ENCODE peak calls at places on chromosome 9, in four cellular contexts. N, Z, P and V are unnamed samples. For H3K27me3, the result is how much of the 10 kb centered on the place peaks cover.

GRCh38 chr9:36191290-36191645 is 547 bp downstream of the CLTA start:
- DNase-seq in N (no peak), Z (peak), P (peak), V (no peak)

GRCh38 chr9:77158772-77159513 is 18.4 kb upstream of the VPS13A start:
- DNase-seq in N (no peak), Z (no peak), P (no peak), V (no peak)

GRCh38 chr9:31916591-31917223 is 467.7 kb upstream of the ACO1 start:
- DNase-seq in N (no peak), Z (no peak), P (no peak), V (no peak)

GRCh38 chr9:132801659-132802058 is 76.4 kb downstream of the AK8 start:
- DNase-seq in N (no peak), Z (no peak), P (no peak), V (no peak)

GRCh38 chr9:35882996-35883395 is 12.8 kb upstream of the OR13J1 start:
- DNase-seq in N (no peak), Z (no peak), P (no peak), V (no peak)

GRCh38 chr9:82532504-82532903 is 530.4 kb downstream of the RASEF start:
- DNase-seq in N (no peak), Z (no peak), P (no peak), V (no peak)

GRCh38 chr9:69609156-69609555 is 63.0 kb downstream of the APBA1 start:
- DNase-seq in N (no peak), Z (no peak), P (no peak), V (no peak)

GRCh38 chr9:92520837-92521236 is 15.0 kb downstream of the ECM2 start:
- DNase-seq in N (no peak), Z (no peak), P (no peak), V (no peak)

GRCh38 chr9:137269231-137269772 is 8.2 kb upstream of the TOR4A start:
- DNase-seq in N (no peak), Z (peak), P (peak), V (peak)

GRCh38 chr9:70563437-70564204 is 149.2 kb upstream of the KLF9 start:
- DNase-seq in N (no peak), Z (peak), P (no peak), V (peak)

GRCh38 chr9:86368871-86369521 is 14.8 kb upstream of the TUT7 start:
- DNase-seq in N (no peak), Z (no peak), P (no peak), V (no peak)

GRCh38 chr9:87007711-87008360 is 60.5 kb upstream of the GAS1 start:
- DNase-seq in N (no peak), Z (no peak), P (no peak), V (no peak)

GRCh38 chr9:5917888-5918287 is 27.2 kb downstream of the MLANA start:
- DNase-seq in N (no peak), Z (no peak), P (no peak), V (no peak)

GRCh38 chr9:1303911-1304310 is 253.8 kb downstream of the DMRT2 start:
- DNase-seq in N (no peak), Z (no peak), P (no peak), V (no peak)

GRCh38 chr9:120580591-120580896 is 577 bp upstream of the CDK5RAP2 start:
- DNase-seq in N (no peak), Z (no peak), P (no peak), V (no peak)

GRCh38 chr9:903886-904285 is 62.4 kb downstream of the DMRT1 start:
- DNase-seq in N (no peak), Z (no peak), P (no peak), V (no peak)

GRCh38 chr9:121765021-121765950 is 113.9 kb downstream of the DAB2IP start:
- DNase-seq in N (peak), Z (peak), P (peak), V (no peak)

GRCh38 chr9:14258840-14259239 is 55.1 kb downstream of the NFIB start:
- DNase-seq in N (no peak), Z (no peak), P (no peak), V (no peak)

GRCh38 chr9:34540826-34541225 is 18.0 kb upstream of the ENHO start:
- DNase-seq in N (no peak), Z (no peak), P (no peak), V (no peak)

GRCh38 chr9:17402309-17402708 is 176.6 kb upstream of the SH3GL2 start:
- DNase-seq in N (no peak), Z (no peak), P (no peak), V (no peak)

GRCh38 chr9:15856591-15856990 is 303.7 kb downstream of the CCDC171 start:
- DNase-seq in N (no peak), Z (no peak), P (no peak), V (no peak)

GRCh38 chr9:87494970-87495471 is 2.6 kb upstream of the DAPK1 start:
- DNase-seq in N (no peak), Z (peak), P (no peak), V (no peak)

GRCh38 chr9:133528001-133528886 is 3.5 kb upstream of the MYMK start:
- DNase-seq in N (no peak), Z (no peak), P (no peak), V (no peak)

GRCh38 chr9:78236511-78236950 is 656 bp downstream of the CEP78 start:
- DNase-seq in N (no peak), Z (no peak), P (no peak), V (no peak)

GRCh38 chr9:127163409-127163808 is 41.0 kb upstream of the ANGPTL2 start:
- DNase-seq in N (no peak), Z (no peak), P (no peak), V (no peak)

GRCh38 chr9:122368642-122369041 is 2.2 kb upstream of the PTGS1 start:
- DNase-seq in N (no peak), Z (no peak), P (no peak), V (no peak)

GRCh38 chr9:22120595-22120994 is 111.5 kb upstream of the CDKN2B start:
- DNase-seq in N (no peak), Z (no peak), P (no peak), V (no peak)

GRCh38 chr9:22118810-22119479 is 109.8 kb upstream of the CDKN2B start:
- DNase-seq in N (no peak), Z (no peak), P (no peak), V (no peak)

GRCh38 chr9:22117511-22118388 is 108.6 kb upstream of the CDKN2B start:
- DNase-seq in N (peak), Z (peak), P (peak), V (no peak)

GRCh38 chr9:22116751-22117150 is 107.6 kb upstream of the CDKN2B start:
- DNase-seq in N (no peak), Z (no peak), P (no peak), V (no peak)

GRCh38 chr9:22119537-22120167 is 110.5 kb upstream of the CDKN2B start:
- DNase-seq in N (no peak), Z (no peak), P (no peak), V (no peak)
- TF ChIP-seq CTCF in N (no peak), Z (peak), P (peak), V (peak)

GRCh38 chr9:89661391-89661949 is 56.7 kb downstream of the GADD45G start:
- DNase-seq in N (no peak), Z (peak), P (no peak), V (no peak)
- H3K4me3 ChIP-seq in N (no peak), Z (peak), P (peak), V (no peak)

GRCh38 chr9:124000161-124000783 is 11.3 kb upstream of the LHX2 start:
- DNase-seq in N (no peak), Z (no peak), P (no peak), V (peak)
- H3K27me3 ChIP-seq in N (under half), Z (half or more), P (under half), V (under half)

GRCh38 chr9:103082494-103082893 is 87.4 kb downstream of the CYLC2 start:
- DNase-seq in N (no peak), Z (no peak), P (no peak), V (no peak)

GRCh38 chr9:103078581-103078980 is 83.4 kb downstream of the CYLC2 start:
- DNase-seq in N (no peak), Z (no peak), P (no peak), V (no peak)
- TF ChIP-seq CTCF in N (no peak), Z (no peak), P (no peak), V (no peak)

GRCh38 chr9:131404581-131404980 is 10.7 kb downstream of the PRRC2B start:
- DNase-seq in N (no peak), Z (no peak), P (no peak), V (no peak)
- H3K4me3 ChIP-seq in N (no peak), Z (no peak), P (peak), V (no peak)

GRCh38 chr9:97979778-97980478 is 3.2 kb upstream of the ANP32B start:
- DNase-seq in N (no peak), Z (no peak), P (no peak), V (no peak)

GRCh38 chr9:97981828-97982164 is 1.3 kb upstream of the ANP32B start:
- DNase-seq in N (no peak), Z (no peak), P (no peak), V (no peak)

GRCh38 chr9:97978706-97979105 is 4.4 kb upstream of the ANP32B start:
- DNase-seq in N (no peak), Z (no peak), P (no peak), V (no peak)

GRCh38 chr9:97980918-97981827 is 2.0 kb upstream of the ANP32B start:
- DNase-seq in N (no peak), Z (peak), P (peak), V (no peak)

DNA sequence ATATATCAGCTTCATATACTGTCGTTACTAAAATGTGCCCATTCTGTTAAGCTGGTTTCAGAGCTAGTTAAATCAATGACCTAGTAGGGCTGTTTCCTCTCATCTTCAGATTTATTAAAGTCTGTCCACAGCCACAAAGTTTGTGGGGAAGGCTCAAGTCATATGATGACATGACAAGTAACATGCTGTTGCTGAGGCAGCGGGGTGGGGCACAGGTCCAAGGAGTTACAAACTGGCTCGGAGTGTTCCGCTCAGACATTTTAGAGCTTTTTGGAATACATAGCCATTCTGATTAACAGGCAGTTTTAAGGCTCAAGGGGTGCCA is 2.7 kb upstream of the ANP32B start:
- DNase-seq in N (no peak), Z (peak), P (peak), V (no peak)
- H3K27me3 ChIP-seq in N (under half), Z (under half), P (under half), V (under half)

GRCh38 chr9:128920381-128921058 is at the start of gene PHYHD1:
- DNase-seq in N (peak), Z (no peak), P (peak), V (no peak)
- TF ChIP-seq CTCF in N (no peak), Z (no peak), P (no peak), V (no peak)

GRCh38 chr9:38023661-38024035 is 45.4 kb downstream of the SHB start:
- DNase-seq in N (no peak), Z (no peak), P (no peak), V (no peak)
- H3K4me3 ChIP-seq in N (no peak), Z (no peak), P (no peak), V (no peak)